ENCODE peak calls at places on chromosomes 2 and 18, in seven cellular contexts. N, B, M, S, U, Q and W are unnamed samples.

GRCh38 chr2:218773881-218774280 is 8.1 kb upstream of the CYP27A1 start:
- DNase-seq in N (no peak), B (no peak), M (peak), S (no peak), U (no peak), Q (no peak), W (no peak)

GRCh38 chr2:223797811-223798721 is 39.3 kb downstream of the AP1S3 start:
- DNase-seq in N (peak), B (no peak), M (no peak), S (no peak), U (peak), Q (no peak), W (no peak)

GRCh38 chr2:99067871-99068270 is 73.6 kb upstream of the C2orf15 start:
- DNase-seq in N (no peak), B (no peak), M (no peak), S (no peak), U (no peak), Q (no peak), W (no peak)

GRCh38 chr2:149562304-149562703 is 25.3 kb downstream of the MMADHC start:
- DNase-seq in N (no peak), B (no peak), M (no peak), S (no peak), U (peak), Q (no peak), W (no peak)

GRCh38 chr18:72235422-72235821 is 308.7 kb downstream of the CBLN2 start:
- DNase-seq in N (no peak), B (peak), M (no peak), S (no peak), U (no peak), Q (no peak), W (no peak)

GRCh38 chr2:205675861-205676516 is 6.3 kb upstream of the NRP2 start:
- DNase-seq in N (no peak), B (no peak), M (no peak), S (no peak), U (peak), Q (peak), W (no peak)

GRCh38 chr2:221791840-221792239 is 219.7 kb upstream of the EPHA4 start:
- DNase-seq in N (no peak), B (no peak), M (no peak), S (no peak), U (no peak), Q (no peak), W (no peak)

GRCh38 chr18:36633961-36634412 is 194.8 kb downstream of the TPGS2 start:
- DNase-seq in N (peak), B (no peak), M (no peak), S (no peak), U (no peak), Q (no peak), W (no peak)

GRCh38 chr18:46343940-46344372 is 239.8 kb downstream of the HAUS1 start:
- DNase-seq in N (peak), B (no peak), M (no peak), S (no peak), U (no peak), Q (peak), W (peak)

GRCh38 chr2:216739035-216739434 is 43.7 kb upstream of the IGFBP5 start:
- DNase-seq in N (no peak), B (no peak), M (no peak), S (no peak), U (no peak), Q (no peak), W (no peak)

GRCh38 chr2:239092571-239093294 is 244.8 kb downstream of the TWIST2 start:
- DNase-seq in N (no peak), B (no peak), M (no peak), S (no peak), U (no peak), Q (no peak), W (no peak)

GRCh38 chr2:239093487-239093886 is 245.6 kb downstream of the TWIST2 start:
- DNase-seq in N (no peak), B (no peak), M (no peak), S (no peak), U (no peak), Q (no peak), W (no peak)

GRCh38 chr2:239095475-239095874 is 247.6 kb downstream of the TWIST2 start:
- DNase-seq in N (no peak), B (no peak), M (no peak), S (no peak), U (no peak), Q (no peak), W (no peak)

GRCh38 chr2:239094727-239095266 is 246.9 kb downstream of the TWIST2 start:
- DNase-seq in N (no peak), B (no peak), M (no peak), S (no peak), U (no peak), Q (no peak), W (no peak)

DNA sequence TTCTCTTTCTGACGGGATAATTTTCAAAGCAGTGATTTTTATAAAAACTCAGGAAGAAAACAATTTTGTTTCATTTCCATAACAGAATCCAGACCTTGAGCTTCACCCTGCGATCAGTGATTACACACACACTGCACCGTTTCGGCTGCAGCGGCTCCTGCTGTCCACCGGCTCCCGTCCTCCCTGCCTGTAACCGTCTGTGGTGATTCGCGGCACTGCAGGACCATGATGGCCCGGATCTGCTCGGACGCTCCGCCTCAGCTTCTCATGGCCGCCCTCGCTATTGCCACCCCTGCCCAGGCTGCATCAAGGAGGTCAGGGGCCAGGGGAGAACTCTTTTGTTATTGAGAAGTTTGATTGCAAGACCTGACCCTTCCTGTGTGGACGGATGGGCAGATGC is 246.1 kb downstream of the TWIST2 start:
- DNase-seq in N (no peak), B (no peak), M (no peak), S (no peak), U (no peak), Q (no peak), W (no peak)
- TF ChIP-seq CTCF in N (no peak), B (no peak), M (no peak), S (peak), U (no peak), Q (no peak), W (no peak)

GRCh38 chr18:47611649-47612048 is 318.8 kb downstream of the SMAD2 start:
- DNase-seq in N (no peak), B (no peak), M (no peak), S (no peak), U (no peak), Q (no peak), W (no peak)
- TF ChIP-seq EP300 in N (no peak), B (no peak), M (no peak), S (no peak), U (no peak), Q (no peak), W (no peak)

GRCh38 chr2:212918336-212918735 is 233.1 kb downstream of the IKZF2 start:
- DNase-seq in N (no peak), B (no peak), M (no peak), S (no peak), U (no peak), Q (no peak), W (no peak)
- TF ChIP-seq POLR2AphosphoS5 in N (no peak), B (no peak), M (no peak), S (no peak), U (no peak), Q (no peak), W (no peak)

DNA sequence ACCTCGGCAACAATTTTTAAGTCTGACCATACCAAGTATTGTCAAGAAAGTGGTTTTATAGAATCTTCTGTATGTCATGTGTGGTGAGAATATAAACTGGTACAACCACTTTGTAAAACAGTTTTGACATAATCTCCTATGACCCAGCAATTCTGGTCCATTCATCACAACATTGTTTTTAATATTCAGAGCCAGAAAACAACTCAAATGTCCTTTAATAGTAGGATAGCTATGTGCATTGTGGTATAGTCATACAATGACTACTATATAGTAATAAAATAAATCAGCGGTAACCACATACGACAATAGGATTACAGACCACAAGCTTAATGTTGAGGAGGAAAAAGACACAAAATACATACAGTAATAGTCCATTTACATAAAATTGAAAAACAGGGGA is 175.2 kb upstream of the SPATS2L start:
- DNase-seq in N (no peak), B (no peak), M (no peak), S (no peak), U (no peak), Q (no peak), W (no peak)
- TF ChIP-seq CTCF in N (no peak), B (no peak), M (no peak), S (no peak), U (no peak), Q (no peak), W (no peak)

DNA sequence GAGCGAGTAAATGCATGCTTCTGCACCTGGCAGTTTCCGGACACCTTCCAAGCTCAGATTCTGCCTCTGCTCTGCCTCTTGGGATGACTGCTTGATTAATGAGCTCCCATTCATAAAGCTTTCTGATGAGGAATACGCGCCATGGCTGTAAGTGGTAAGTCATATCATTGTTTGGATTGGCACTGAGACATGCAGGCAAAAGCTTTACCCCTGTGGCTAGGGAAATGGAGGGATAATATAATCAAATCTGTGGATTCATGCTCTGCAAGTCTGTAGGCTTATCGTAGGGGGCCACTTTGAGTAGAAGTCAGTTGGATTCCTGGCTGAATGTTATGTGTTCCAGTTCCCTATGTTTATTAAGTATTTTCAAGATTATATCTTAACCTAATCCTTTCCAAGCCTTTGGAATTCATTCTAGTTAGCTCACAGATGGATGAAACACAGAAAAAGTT is 2176.4 kb upstream of the CELF4 start:
- DNase-seq in N (no peak), B (no peak), M (no peak), S (no peak), U (no peak), Q (no peak), W (no peak)
- TF ChIP-seq EP300 in N (no peak), B (no peak), M (no peak), S (no peak), U (no peak), Q (no peak), W (no peak)

GRCh38 chr2:175559613-175560012 is 378.1 kb upstream of the ATP5MC3 start:
- DNase-seq in N (no peak), B (no peak), M (no peak), S (no peak), U (no peak), Q (no peak), W (no peak)
- TF ChIP-seq POLR2AphosphoS5 in N (no peak), B (no peak), M (no peak), S (no peak), U (no peak), Q (no peak), W (no peak)

GRCh38 chr18:75757951-75758350 is 330.4 kb upstream of the SMIM21 start:
- DNase-seq in N (no peak), B (no peak), M (no peak), S (no peak), U (no peak), Q (no peak), W (no peak)
- TF ChIP-seq CTCF in N (no peak), B (no peak), M (no peak), S (no peak), U (no peak), Q (no peak), W (no peak)